ENCODE peak calls at places on chromosome 18, in eight cellular contexts. One of them, this sample, is unnamed.

GRCh38 chr18:5467666-5468065 is 76.1 kb downstream of the EPB41L3 start:
- DNase-seq in GM23338: no peak
- DNase-seq in neural progenitor cell: no peak
- DNase-seq in AG09309: no peak
- DNase-seq in A549: no peak
- DNase-seq in CD14-positive monocyte: no peak
- DNase-seq in WTC11: no peak
- DNase-seq in transverse colon: no peak
- DNase-seq in this sample: no peak

GRCh38 chr18:57150828-57151227 is 3.9 kb downstream of the BOD1L2 start:
- DNase-seq in GM23338: peak
- DNase-seq in neural progenitor cell: peak
- DNase-seq in AG09309: no peak
- DNase-seq in A549: no peak
- DNase-seq in CD14-positive monocyte: no peak
- DNase-seq in WTC11: peak
- DNase-seq in transverse colon: no peak
- DNase-seq in this sample: peak

GRCh38 chr18:3451989-3452749 is 2.2 kb downstream of the TGIF1 start:
- DNase-seq in GM23338: peak
- DNase-seq in neural progenitor cell: peak
- DNase-seq in AG09309: no peak
- DNase-seq in A549: no peak
- DNase-seq in CD14-positive monocyte: no peak
- DNase-seq in WTC11: peak
- DNase-seq in transverse colon: peak
- DNase-seq in this sample: peak

GRCh38 chr18:74775239-74775638 is 177.6 kb downstream of the ZNF407 start:
- DNase-seq in GM23338: no peak
- DNase-seq in neural progenitor cell: no peak
- DNase-seq in AG09309: no peak
- DNase-seq in A549: no peak
- DNase-seq in CD14-positive monocyte: no peak
- DNase-seq in WTC11: no peak
- DNase-seq in transverse colon: no peak
- DNase-seq in this sample: no peak

GRCh38 chr18:48715651-48716354 is 177.0 kb downstream of the CTIF start:
- DNase-seq in GM23338: no peak
- DNase-seq in neural progenitor cell: no peak
- DNase-seq in AG09309: no peak
- DNase-seq in A549: no peak
- DNase-seq in CD14-positive monocyte: peak
- DNase-seq in WTC11: no peak
- DNase-seq in transverse colon: peak
- DNase-seq in this sample: no peak

GRCh38 chr18:9234528-9234927 is 97.9 kb downstream of the ANKRD12 start:
- DNase-seq in GM23338: no peak
- DNase-seq in neural progenitor cell: no peak
- DNase-seq in AG09309: no peak
- DNase-seq in A549: no peak
- DNase-seq in CD14-positive monocyte: no peak
- DNase-seq in WTC11: no peak
- DNase-seq in transverse colon: no peak
- DNase-seq in this sample: no peak

GRCh38 chr18:48771641-48772380 is 179.0 kb downstream of the SMAD7 start:
- DNase-seq in GM23338: no peak
- DNase-seq in neural progenitor cell: peak
- DNase-seq in AG09309: no peak
- DNase-seq in A549: no peak
- DNase-seq in CD14-positive monocyte: no peak
- DNase-seq in WTC11: no peak
- DNase-seq in transverse colon: no peak
- DNase-seq in this sample: no peak

GRCh38 chr18:78875268-78875997 is 104.2 kb upstream of the SALL3 start:
- DNase-seq in GM23338: peak
- DNase-seq in neural progenitor cell: peak
- DNase-seq in AG09309: no peak
- DNase-seq in A549: no peak
- DNase-seq in CD14-positive monocyte: no peak
- DNase-seq in WTC11: peak
- DNase-seq in transverse colon: peak
- DNase-seq in this sample: peak

GRCh38 chr18:10659594-10659993 is 133.8 kb downstream of the NAPG start:
- DNase-seq in GM23338: no peak
- DNase-seq in neural progenitor cell: no peak
- DNase-seq in AG09309: no peak
- DNase-seq in A549: no peak
- DNase-seq in CD14-positive monocyte: no peak
- DNase-seq in WTC11: no peak
- DNase-seq in transverse colon: no peak
- DNase-seq in this sample: no peak

GRCh38 chr18:34977787-34978532 is 63.3 kb upstream of the MAPRE2 start:
- DNase-seq in GM23338: peak
- DNase-seq in neural progenitor cell: peak
- DNase-seq in AG09309: no peak
- DNase-seq in A549: no peak
- DNase-seq in CD14-positive monocyte: no peak
- DNase-seq in WTC11: peak
- DNase-seq in transverse colon: peak
- DNase-seq in this sample: peak

GRCh38 chr18:39571511-39571910 is 2005.9 kb upstream of the CELF4 start:
- DNase-seq in GM23338: peak
- DNase-seq in neural progenitor cell: peak
- DNase-seq in AG09309: no peak
- DNase-seq in A549: peak
- DNase-seq in CD14-positive monocyte: no peak
- DNase-seq in WTC11: no peak
- DNase-seq in transverse colon: no peak
- DNase-seq in this sample: no peak
- TF ChIP-seq CTCF in GM23338: peak
- TF ChIP-seq CTCF in neural progenitor cell: peak
- TF ChIP-seq CTCF in AG09309: peak
- TF ChIP-seq CTCF in A549: peak
- TF ChIP-seq CTCF in CD14-positive monocyte: peak
- TF ChIP-seq CTCF in WTC11: peak
- TF ChIP-seq CTCF in transverse colon: peak
- TF ChIP-seq CTCF in this sample: peak

GRCh38 chr18:47397671-47398319 is 146.3 kb upstream of the SKOR2 start:
- DNase-seq in GM23338: peak
- DNase-seq in neural progenitor cell: peak
- DNase-seq in AG09309: no peak
- DNase-seq in A549: peak
- DNase-seq in CD14-positive monocyte: no peak
- DNase-seq in WTC11: peak
- DNase-seq in transverse colon: peak
- DNase-seq in this sample: peak
- TF ChIP-seq CTCF in GM23338: peak
- TF ChIP-seq CTCF in neural progenitor cell: peak
- TF ChIP-seq CTCF in AG09309: peak
- TF ChIP-seq CTCF in A549: peak
- TF ChIP-seq CTCF in CD14-positive monocyte: peak
- TF ChIP-seq CTCF in WTC11: peak
- TF ChIP-seq CTCF in transverse colon: peak
- TF ChIP-seq CTCF in this sample: peak

DNA sequence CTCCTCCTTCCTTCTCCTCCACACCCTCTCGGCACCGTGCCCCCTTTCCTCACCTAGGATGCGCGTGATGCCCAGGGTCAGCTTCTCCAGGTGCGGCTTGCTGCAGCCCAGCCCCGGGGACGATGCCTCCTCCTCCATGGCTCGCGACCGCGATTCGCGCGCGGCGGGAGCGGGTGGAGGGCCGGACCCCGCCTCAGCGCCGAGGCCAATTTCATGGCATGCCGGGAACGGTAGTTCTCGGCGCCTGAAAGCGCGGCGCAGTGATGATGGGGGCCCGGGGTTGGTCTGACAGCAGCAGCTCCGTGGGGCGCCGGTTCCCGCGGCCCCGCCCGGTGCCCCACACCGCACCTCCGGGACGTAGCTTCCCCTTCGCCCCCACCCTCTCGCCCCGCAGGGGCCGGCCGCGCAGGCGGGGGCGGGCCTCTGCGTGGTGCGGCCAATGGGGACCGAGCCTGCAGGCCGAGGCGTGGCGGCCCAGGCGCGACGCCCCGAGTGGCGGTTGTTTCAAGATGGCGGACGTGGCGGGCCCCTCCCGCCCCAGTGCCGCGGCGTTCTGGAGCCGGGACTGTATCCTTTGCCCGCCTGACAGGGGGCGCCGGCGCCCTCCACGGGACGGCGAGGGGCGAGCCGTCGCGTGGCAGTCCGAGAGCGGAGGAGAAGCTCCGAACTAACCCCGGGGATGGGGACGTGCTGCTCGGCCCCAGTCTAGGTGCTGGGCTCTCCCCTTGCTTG is at the start of the genes KIAA1328 and TPGS2:
- DNase-seq in GM23338: peak
- DNase-seq in neural progenitor cell: peak
- DNase-seq in AG09309: no peak
- DNase-seq in A549: peak
- DNase-seq in CD14-positive monocyte: peak
- DNase-seq in WTC11: peak
- DNase-seq in transverse colon: peak
- DNase-seq in this sample: peak
- TF ChIP-seq CTCF in GM23338: peak
- TF ChIP-seq CTCF in neural progenitor cell: peak
- TF ChIP-seq CTCF in AG09309: peak
- TF ChIP-seq CTCF in A549: peak
- TF ChIP-seq CTCF in CD14-positive monocyte: peak
- TF ChIP-seq CTCF in WTC11: no peak
- TF ChIP-seq CTCF in transverse colon: peak
- TF ChIP-seq CTCF in this sample: peak

DNA sequence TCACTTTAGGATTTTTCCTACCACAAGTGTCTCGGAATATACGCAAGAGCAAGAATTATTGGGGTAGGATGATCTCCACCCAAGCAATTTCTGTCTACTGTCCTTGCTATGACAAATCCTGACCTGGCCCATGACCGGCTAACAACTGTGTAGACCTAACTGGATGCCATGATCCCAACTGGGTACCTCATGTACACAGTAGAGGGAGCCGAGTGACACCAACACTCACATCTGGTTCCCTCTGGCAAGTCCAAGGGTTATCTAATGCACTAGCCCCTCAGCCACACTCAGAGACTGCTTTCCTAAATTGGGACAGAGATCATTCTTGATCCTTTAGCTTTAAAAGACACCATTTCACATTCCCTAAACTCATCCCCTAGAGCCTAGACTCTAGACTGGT is 60.7 kb upstream of the ZNF532 start:
- DNase-seq in GM23338: no peak
- DNase-seq in neural progenitor cell: no peak
- DNase-seq in AG09309: no peak
- DNase-seq in A549: no peak
- DNase-seq in CD14-positive monocyte: no peak
- DNase-seq in WTC11: no peak
- DNase-seq in transverse colon: no peak
- DNase-seq in this sample: no peak
- TF ChIP-seq CTCF in GM23338: peak
- TF ChIP-seq CTCF in neural progenitor cell: no peak
- TF ChIP-seq CTCF in AG09309: no peak
- TF ChIP-seq CTCF in A549: no peak
- TF ChIP-seq CTCF in CD14-positive monocyte: no peak
- TF ChIP-seq CTCF in WTC11: no peak
- TF ChIP-seq CTCF in transverse colon: no peak
- TF ChIP-seq CTCF in this sample: no peak

DNA sequence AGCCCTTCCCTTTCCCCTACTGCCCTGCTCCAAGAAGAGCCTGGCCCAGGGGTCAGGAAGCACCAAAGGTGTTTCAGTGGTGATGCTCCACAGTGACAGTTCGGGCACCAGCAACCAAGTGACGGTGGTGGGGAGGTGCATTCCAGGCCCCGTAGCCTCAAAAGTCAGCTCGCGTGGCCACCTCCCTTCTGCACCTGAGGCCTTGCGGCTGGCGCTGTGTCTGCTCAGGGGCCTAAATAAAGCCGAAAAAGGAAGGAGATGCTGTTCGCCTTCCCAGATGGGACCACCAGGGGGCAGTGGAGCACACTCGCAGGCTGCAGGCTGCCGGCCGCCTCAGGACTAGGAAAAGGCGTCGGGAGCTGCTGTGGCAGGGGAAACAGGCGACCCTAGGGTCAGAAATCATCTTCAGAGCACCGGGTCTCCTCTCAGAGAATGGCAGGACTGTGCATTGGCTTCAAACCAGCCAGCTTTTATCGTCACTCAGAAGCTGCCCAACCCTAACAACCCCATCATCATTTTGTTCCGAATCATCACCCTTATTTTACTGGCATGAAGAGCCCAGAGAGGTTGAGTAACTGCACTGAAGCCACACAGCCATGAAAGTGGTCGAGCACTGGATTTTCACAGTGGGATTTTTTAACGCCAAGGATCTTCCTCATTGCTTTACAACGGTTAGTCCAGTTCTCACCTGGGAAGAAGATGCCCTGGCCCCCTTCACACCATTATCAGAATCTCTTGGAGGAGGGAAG is 213.0 kb upstream of the CELF4 start:
- DNase-seq in GM23338: peak
- DNase-seq in neural progenitor cell: peak
- DNase-seq in AG09309: no peak
- DNase-seq in A549: peak
- DNase-seq in CD14-positive monocyte: no peak
- DNase-seq in WTC11: peak
- DNase-seq in transverse colon: peak
- DNase-seq in this sample: peak
- TF ChIP-seq CTCF in GM23338: peak
- TF ChIP-seq CTCF in neural progenitor cell: peak
- TF ChIP-seq CTCF in AG09309: peak
- TF ChIP-seq CTCF in A549: peak
- TF ChIP-seq CTCF in CD14-positive monocyte: peak
- TF ChIP-seq CTCF in WTC11: peak
- TF ChIP-seq CTCF in transverse colon: peak
- TF ChIP-seq CTCF in this sample: peak

GRCh38 chr18:64244571-64244970 is 95.7 kb upstream of the LINC00305 start:
- DNase-seq in GM23338: peak
- DNase-seq in neural progenitor cell: peak
- DNase-seq in AG09309: no peak
- DNase-seq in A549: no peak
- DNase-seq in CD14-positive monocyte: no peak
- DNase-seq in WTC11: peak
- DNase-seq in transverse colon: no peak
- DNase-seq in this sample: no peak
- TF ChIP-seq CTCF in GM23338: peak
- TF ChIP-seq CTCF in neural progenitor cell: no peak
- TF ChIP-seq CTCF in AG09309: no peak
- TF ChIP-seq CTCF in A549: no peak
- TF ChIP-seq CTCF in CD14-positive monocyte: no peak
- TF ChIP-seq CTCF in WTC11: no peak
- TF ChIP-seq CTCF in transverse colon: no peak
- TF ChIP-seq CTCF in this sample: no peak

This sample was measured in glutamatergic neuron.